ENCODE peak calls at places on chromosomes 12 and 14, in four cellular contexts. O is GM23338, P is uterus, V is adrenal gland. X is an unnamed sample.

GRCh38 chr14:97827746-97828145 is 1030.6 kb downstream of the VRK1 start:
- DNase-seq in V (no peak), O (no peak), P (no peak), X (no peak)

GRCh38 chr12:92028039-92028709 is 117.5 kb downstream of the BTG1 start:
- DNase-seq in P (peak; percentile 64), O (no peak), V (no peak), X (no peak)

GRCh38 chr12:105382771-105383632 is 52.5 kb downstream of the C12orf75 start:
- DNase-seq in V (peak; percentile 37), P (peak; percentile 27), O (peak; percentile 84), X (no peak)

GRCh38 chr12:15899282-15899870 is 11.8 kb upstream of the DERA start:
- DNase-seq in P (no peak), V (no peak), O (peak; percentile 50), X (no peak)

GRCh38 chr12:26195641-26196423 is 459 bp downstream of the SSPN start:
- DNase-seq in O (peak; percentile 65), V (peak; percentile 72), P (peak; percentile 43), X (no peak)

GRCh38 chr14:100346306-100347091 is 23.4 kb downstream of the SLC25A47 start:
- DNase-seq in P (no peak), V (no peak), O (no peak), X (no peak)

GRCh38 chr12:72030272-72030671 is 91.6 kb downstream of the TPH2 start:
- DNase-seq in V (no peak), P (no peak), O (no peak), X (no peak)

GRCh38 chr14:69044965-69045555 is 66.0 kb upstream of the ACTN1 start:
- DNase-seq in P (peak; percentile 67), O (no peak), V (no peak), X (no peak)

GRCh38 chr14:57290753-57291152 is 22.0 kb downstream of the AP5M1 start:
- DNase-seq in V (no peak), O (no peak), P (no peak), X (no peak)

GRCh38 chr14:57291692-57292647 is 23.2 kb downstream of the AP5M1 start:
- DNase-seq in O (no peak), P (no peak), V (no peak), X (no peak)

GRCh38 chr14:57295261-57295660 is 26.5 kb downstream of the AP5M1 start:
- DNase-seq in O (no peak), P (no peak), V (no peak), X (no peak)

GRCh38 chr14:57297852-57298251 is 29.1 kb downstream of the AP5M1 start:
- DNase-seq in V (no peak), O (no peak), P (no peak), X (no peak)

GRCh38 chr14:57293851-57294837 is 25.4 kb downstream of the AP5M1 start:
- DNase-seq in O (peak; percentile 38), P (no peak), V (no peak), X (no peak)
- TF ChIP-seq CTCF in O (no peak), P (no peak), V (peak; percentile 18), X (no peak)

GRCh38 chr14:40899435-40899834 is 707.2 kb upstream of the LRFN5 start:
- DNase-seq in P (no peak), V (no peak), O (no peak), X (no peak)
- TF ChIP-seq CTCF in P (no peak), V (no peak), O (no peak), X (no peak)

GRCh38 chr14:58276208-58276607 is 22.1 kb upstream of the ARID4A start:
- DNase-seq in V (no peak), P (no peak), O (no peak), X (no peak)

GRCh38 chr14:58270628-58271027 is 26.0 kb downstream of the PSMA3 start:
- DNase-seq in O (no peak), P (no peak), V (no peak), X (no peak)

GRCh38 chr14:58275527-58276190 is 22.7 kb upstream of the ARID4A start:
- DNase-seq in P (no peak), O (no peak), V (no peak), X (no peak)

GRCh38 chr14:58278177-58278576 is 20.2 kb upstream of the ARID4A start:
- DNase-seq in P (no peak), O (no peak), V (no peak), X (no peak)

GRCh38 chr14:58272589-58273372 is 25.6 kb upstream of the ARID4A start:
- DNase-seq in V (no peak), O (peak; percentile 24), P (no peak), X (no peak)
- TF ChIP-seq CTCF in V (no peak), O (peak; percentile 31), P (no peak), X (no peak)

GRCh38 chr14:98912655-98913054 is 359.3 kb downstream of the BCL11B start:
- DNase-seq in V (no peak), P (no peak), O (no peak), X (no peak)
- TF ChIP-seq CTCF in V (no peak), P (no peak), O (no peak), X (no peak)

DNA sequence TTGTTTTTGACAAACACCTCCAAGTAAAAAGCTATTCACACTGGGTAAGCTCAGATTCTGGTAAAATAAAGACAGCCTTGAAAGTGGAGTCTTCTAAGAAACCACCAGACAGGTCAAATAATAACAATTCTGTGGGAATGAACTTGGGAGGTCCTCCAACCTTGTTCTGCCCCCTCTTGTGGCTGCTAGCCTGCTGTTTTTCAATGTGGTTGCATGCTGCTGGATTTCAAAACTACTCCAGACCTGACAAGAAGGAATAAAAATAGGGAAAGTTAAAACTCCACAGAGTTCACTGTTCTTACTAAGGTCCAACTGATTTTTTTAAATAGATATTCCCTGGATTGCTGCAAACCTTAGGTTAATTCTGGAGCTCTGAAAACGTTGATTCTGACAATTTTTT is 32.2 kb upstream of the RIN3 start:
- DNase-seq in P (no peak), V (no peak), O (no peak), X (no peak)
- TF ChIP-seq CTCF in P (no peak), V (no peak), O (peak; percentile 43), X (no peak)

GRCh38 chr14:102206901-102207300 is 67.2 kb downstream of the WDR20 start:
- DNase-seq in O (no peak), V (no peak), P (no peak), X (no peak)
- TF ChIP-seq CTCF in O (peak; percentile 45), V (no peak), P (no peak), X (no peak)

X was measured in omental fat pad.